ENCODE peak calls at places on chromosomes 7 and 10, in six cellular contexts. One of them, this sample, is unnamed.

GRCh38 chr10:124267231-124267885 is 151.4 kb downstream of the OAT start:
- DNase-seq in testis: no peak
- DNase-seq in lower leg skin: no peak
- DNase-seq in fibroblast of pulmonary artery: peak
- DNase-seq in osteoblast: peak
- DNase-seq in SK-N-SH: peak
- DNase-seq in this sample: no peak

GRCh38 chr10:131041361-131041916 is 270.1 kb downstream of the TCERG1L start:
- DNase-seq in testis: no peak
- DNase-seq in lower leg skin: no peak
- DNase-seq in fibroblast of pulmonary artery: no peak
- DNase-seq in osteoblast: no peak
- DNase-seq in SK-N-SH: no peak
- DNase-seq in this sample: no peak

GRCh38 chr7:88291401-88292173 is 15.1 kb downstream of the STEAP4 start:
- DNase-seq in testis: no peak
- DNase-seq in lower leg skin: no peak
- DNase-seq in fibroblast of pulmonary artery: peak
- DNase-seq in osteoblast: no peak
- DNase-seq in SK-N-SH: no peak
- DNase-seq in this sample: peak

GRCh38 chr10:124917939-124918830 is 23.7 kb upstream of the ZRANB1 start:
- DNase-seq in testis: peak
- DNase-seq in lower leg skin: peak
- DNase-seq in fibroblast of pulmonary artery: peak
- DNase-seq in osteoblast: peak
- DNase-seq in SK-N-SH: no peak
- DNase-seq in this sample: no peak

GRCh38 chr7:99729501-99730261 is 5.3 kb downstream of the CYP3A7 start:
- DNase-seq in testis: no peak
- DNase-seq in lower leg skin: peak
- DNase-seq in fibroblast of pulmonary artery: peak
- DNase-seq in osteoblast: no peak
- DNase-seq in SK-N-SH: no peak
- DNase-seq in this sample: no peak

GRCh38 chr7:41085244-41085643 is 617.6 kb downstream of the INHBA start:
- DNase-seq in testis: no peak
- DNase-seq in lower leg skin: no peak
- DNase-seq in fibroblast of pulmonary artery: peak
- DNase-seq in osteoblast: no peak
- DNase-seq in SK-N-SH: no peak
- DNase-seq in this sample: peak

GRCh38 chr7:27714831-27715444 is 25.0 kb upstream of the TAX1BP1 start:
- DNase-seq in testis: no peak
- DNase-seq in lower leg skin: no peak
- DNase-seq in fibroblast of pulmonary artery: peak
- DNase-seq in osteoblast: peak
- DNase-seq in SK-N-SH: no peak
- DNase-seq in this sample: peak

GRCh38 chr7:100407285-100408180 is 21.0 kb downstream of the ZCWPW1 start:
- DNase-seq in testis: peak
- DNase-seq in lower leg skin: no peak
- DNase-seq in fibroblast of pulmonary artery: peak
- DNase-seq in osteoblast: no peak
- DNase-seq in SK-N-SH: peak
- DNase-seq in this sample: peak

GRCh38 chr7:18241543-18242231 is 214.0 kb upstream of the PRPS1L1 start:
- DNase-seq in testis: no peak
- DNase-seq in lower leg skin: no peak
- DNase-seq in fibroblast of pulmonary artery: no peak
- DNase-seq in osteoblast: no peak
- DNase-seq in SK-N-SH: no peak
- DNase-seq in this sample: no peak

GRCh38 chr10:33326897-33327296 is 7.6 kb downstream of the NRP1 start:
- DNase-seq in testis: no peak
- DNase-seq in lower leg skin: no peak
- DNase-seq in fibroblast of pulmonary artery: no peak
- DNase-seq in osteoblast: no peak
- DNase-seq in SK-N-SH: no peak
- DNase-seq in this sample: no peak

GRCh38 chr7:90952649-90952991 is 311.6 kb upstream of the FZD1 start:
- DNase-seq in testis: no peak
- DNase-seq in lower leg skin: no peak
- DNase-seq in fibroblast of pulmonary artery: no peak
- DNase-seq in osteoblast: no peak
- DNase-seq in SK-N-SH: no peak
- DNase-seq in this sample: no peak

GRCh38 chr10:123573236-123574147 is 92.7 kb upstream of the GPR26 start:
- DNase-seq in testis: peak
- DNase-seq in lower leg skin: peak
- DNase-seq in fibroblast of pulmonary artery: peak
- DNase-seq in osteoblast: no peak
- DNase-seq in SK-N-SH: peak
- DNase-seq in this sample: peak

GRCh38 chr7:118214051-118214832 is 10.3 kb upstream of the ANKRD7 start:
- DNase-seq in testis: peak
- DNase-seq in lower leg skin: peak
- DNase-seq in fibroblast of pulmonary artery: peak
- DNase-seq in osteoblast: peak
- DNase-seq in SK-N-SH: peak
- DNase-seq in this sample: peak

GRCh38 chr10:75410135-75410787 is 8.7 kb upstream of the ZNF503 start:
- DNase-seq in testis: no peak
- DNase-seq in lower leg skin: no peak
- DNase-seq in fibroblast of pulmonary artery: no peak
- DNase-seq in osteoblast: no peak
- DNase-seq in SK-N-SH: no peak
- DNase-seq in this sample: no peak

GRCh38 chr7:112084506-112084905 is 121.7 kb downstream of the DOCK4 start:
- DNase-seq in testis: no peak
- DNase-seq in lower leg skin: no peak
- DNase-seq in fibroblast of pulmonary artery: peak
- DNase-seq in osteoblast: peak
- DNase-seq in SK-N-SH: no peak
- DNase-seq in this sample: peak

GRCh38 chr10:110682348-110682747 is 38.2 kb downstream of the RBM20 start:
- DNase-seq in testis: no peak
- DNase-seq in lower leg skin: no peak
- DNase-seq in fibroblast of pulmonary artery: no peak
- DNase-seq in osteoblast: no peak
- DNase-seq in SK-N-SH: no peak
- DNase-seq in this sample: no peak

GRCh38 chr7:108613147-108613948 is 43.7 kb downstream of the DNAJB9 start:
- DNase-seq in testis: no peak
- DNase-seq in lower leg skin: no peak
- DNase-seq in fibroblast of pulmonary artery: peak
- DNase-seq in osteoblast: no peak
- DNase-seq in SK-N-SH: peak
- DNase-seq in this sample: peak

GRCh38 chr10:76885815-76886214 is 751.8 kb downstream of the KCNMA1 start:
- DNase-seq in testis: no peak
- DNase-seq in lower leg skin: no peak
- DNase-seq in fibroblast of pulmonary artery: no peak
- DNase-seq in osteoblast: no peak
- DNase-seq in SK-N-SH: no peak
- DNase-seq in this sample: no peak

GRCh38 chr7:3588341-3588740 is 287.3 kb downstream of the SDK1 start:
- DNase-seq in testis: no peak
- DNase-seq in lower leg skin: no peak
- DNase-seq in fibroblast of pulmonary artery: no peak
- DNase-seq in osteoblast: no peak
- DNase-seq in SK-N-SH: no peak
- DNase-seq in this sample: no peak

DNA sequence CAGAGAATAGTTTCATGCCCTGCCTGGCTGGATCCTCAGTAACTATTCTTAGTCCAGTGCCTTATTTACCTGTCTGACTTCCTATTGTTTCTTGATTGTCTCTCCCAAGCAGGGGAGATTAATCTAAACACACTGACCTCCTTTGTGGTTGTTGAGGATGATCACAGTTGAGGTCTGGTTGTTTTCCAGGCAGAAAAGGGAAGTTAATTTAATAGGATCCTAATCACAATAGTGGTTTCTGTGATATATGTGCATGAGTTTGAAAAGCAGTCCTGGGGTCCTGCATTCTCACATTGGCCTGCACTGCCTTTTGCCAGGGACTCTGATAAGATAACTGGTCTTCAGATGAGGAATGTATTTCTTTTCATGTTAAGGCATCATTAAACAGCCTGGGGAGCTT is 130.1 kb downstream of the SND1 start:
- DNase-seq in testis: no peak
- DNase-seq in lower leg skin: no peak
- DNase-seq in fibroblast of pulmonary artery: no peak
- DNase-seq in osteoblast: no peak
- DNase-seq in SK-N-SH: peak
- DNase-seq in this sample: no peak
- H3K4me3 ChIP-seq in testis: no peak
- H3K4me3 ChIP-seq in lower leg skin: no peak
- H3K4me3 ChIP-seq in fibroblast of pulmonary artery: no peak
- H3K4me3 ChIP-seq in osteoblast: no peak
- H3K4me3 ChIP-seq in SK-N-SH: no peak
- H3K4me3 ChIP-seq in this sample: no peak

DNA sequence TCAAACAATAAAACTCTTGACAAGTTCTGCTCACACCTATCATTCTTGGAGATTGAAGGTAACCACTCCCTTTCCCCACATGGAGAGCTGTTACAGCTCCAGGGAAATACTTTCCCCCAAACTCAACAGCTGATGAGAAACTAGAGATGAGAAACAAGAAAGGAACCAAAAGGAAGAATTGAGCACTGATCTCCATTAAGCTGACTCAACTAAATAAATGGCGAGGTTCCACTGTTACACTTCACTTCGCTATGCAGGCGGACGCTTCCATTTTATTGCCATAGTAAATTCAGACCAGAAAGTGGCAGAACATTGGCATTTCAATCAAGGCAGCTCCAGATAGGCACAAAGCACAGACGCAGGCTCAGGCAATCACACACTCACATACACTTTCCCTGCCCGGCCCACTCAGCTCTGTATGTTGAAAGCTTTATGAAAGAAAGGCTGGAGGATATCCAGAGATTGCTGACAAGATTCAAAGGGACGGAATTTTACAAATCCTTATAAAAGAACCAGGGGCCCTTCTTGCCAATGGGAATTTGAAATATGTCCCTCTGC is 11.5 kb upstream of the YAE1 start:
- DNase-seq in testis: no peak
- DNase-seq in lower leg skin: no peak
- DNase-seq in fibroblast of pulmonary artery: peak
- DNase-seq in osteoblast: no peak
- DNase-seq in SK-N-SH: no peak
- DNase-seq in this sample: no peak
- H3K4me3 ChIP-seq in testis: no peak
- H3K4me3 ChIP-seq in lower leg skin: no peak
- H3K4me3 ChIP-seq in fibroblast of pulmonary artery: no peak
- H3K4me3 ChIP-seq in osteoblast: no peak
- H3K4me3 ChIP-seq in SK-N-SH: no peak
- H3K4me3 ChIP-seq in this sample: no peak

DNA sequence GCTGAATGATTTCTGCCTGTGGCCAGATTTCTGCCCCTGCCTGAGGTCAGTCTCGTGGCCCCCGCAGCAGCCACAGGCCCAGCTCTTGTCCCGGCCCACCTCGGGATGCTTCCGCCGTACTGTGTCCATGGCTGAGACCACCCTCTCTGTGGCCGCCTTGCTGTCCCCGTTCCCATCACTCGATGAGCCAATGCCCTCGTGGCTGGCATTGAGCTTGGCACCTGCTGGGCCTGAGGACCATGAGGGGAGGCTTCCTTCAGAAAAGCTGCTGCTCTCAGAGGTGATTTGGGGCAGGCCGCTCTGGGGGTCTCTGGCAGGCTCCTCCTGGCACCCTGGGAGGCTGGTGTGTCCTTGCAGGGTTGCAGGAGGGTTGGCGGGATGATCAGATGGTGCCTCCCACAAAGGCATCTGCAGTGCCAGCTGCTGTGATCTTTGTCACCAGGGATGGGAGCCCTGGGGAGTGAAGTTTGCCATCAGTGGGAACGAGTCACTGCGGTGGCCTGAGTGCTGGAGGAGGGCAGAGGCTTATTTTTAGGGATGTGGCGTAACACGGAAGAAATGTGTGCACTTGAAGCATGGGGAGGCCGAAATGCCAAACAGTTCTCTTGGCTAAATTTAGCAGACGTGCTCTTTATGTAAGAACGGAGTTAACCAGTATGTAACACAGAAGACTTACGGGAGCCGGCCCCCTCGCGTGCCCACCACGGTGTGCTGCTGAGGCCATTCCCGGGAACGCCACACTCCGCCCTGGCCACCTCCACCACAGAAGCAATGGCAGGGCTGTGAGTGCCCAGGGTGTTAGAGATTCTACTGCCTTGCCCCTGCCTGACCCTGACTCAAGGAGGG is 47.7 kb downstream of the VIPR2 start:
- DNase-seq in testis: no peak
- DNase-seq in lower leg skin: no peak
- DNase-seq in fibroblast of pulmonary artery: no peak
- DNase-seq in osteoblast: peak
- DNase-seq in SK-N-SH: no peak
- DNase-seq in this sample: no peak
- H3K4me3 ChIP-seq in testis: no peak
- H3K4me3 ChIP-seq in lower leg skin: no peak
- H3K4me3 ChIP-seq in fibroblast of pulmonary artery: no peak
- H3K4me3 ChIP-seq in osteoblast: no peak
- H3K4me3 ChIP-seq in SK-N-SH: no peak
- H3K4me3 ChIP-seq in this sample: no peak

GRCh38 chr10:62653254-62653653 is 151.3 kb upstream of the ADO start:
- DNase-seq in testis: no peak
- DNase-seq in lower leg skin: no peak
- DNase-seq in fibroblast of pulmonary artery: no peak
- DNase-seq in osteoblast: no peak
- DNase-seq in SK-N-SH: no peak
- DNase-seq in this sample: no peak

GRCh38 chr10:62651341-62651740 is 153.2 kb upstream of the ADO start:
- DNase-seq in testis: no peak
- DNase-seq in lower leg skin: no peak
- DNase-seq in fibroblast of pulmonary artery: no peak
- DNase-seq in osteoblast: no peak
- DNase-seq in SK-N-SH: no peak
- DNase-seq in this sample: no peak

GRCh38 chr10:62652564-62652963 is 152.0 kb upstream of the ADO start:
- DNase-seq in testis: no peak
- DNase-seq in lower leg skin: no peak
- DNase-seq in fibroblast of pulmonary artery: no peak
- DNase-seq in osteoblast: no peak
- DNase-seq in SK-N-SH: no peak
- DNase-seq in this sample: no peak

GRCh38 chr10:62650411-62650810 is 154.1 kb upstream of the ADO start:
- DNase-seq in testis: no peak
- DNase-seq in lower leg skin: no peak
- DNase-seq in fibroblast of pulmonary artery: no peak
- DNase-seq in osteoblast: peak
- DNase-seq in SK-N-SH: no peak
- DNase-seq in this sample: no peak

DNA sequence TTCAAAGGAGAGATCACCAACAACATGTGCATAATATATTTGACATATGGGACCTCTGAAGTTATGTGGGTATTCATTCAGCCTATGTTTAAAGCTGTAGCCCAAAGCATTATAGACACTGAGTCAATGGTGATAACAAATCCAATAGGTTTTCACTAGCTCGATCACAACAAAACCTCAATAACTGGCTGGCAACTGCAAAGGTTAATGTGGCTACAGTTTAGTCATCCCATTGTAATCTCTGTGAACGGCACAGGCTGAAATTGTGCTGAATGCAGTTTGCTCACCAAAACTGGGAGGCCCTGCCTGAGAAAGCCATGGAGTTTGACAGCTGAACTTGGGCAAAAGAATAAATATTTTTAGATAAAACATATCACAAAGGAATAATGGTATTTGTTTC is 152.4 kb upstream of the ADO start:
- DNase-seq in testis: no peak
- DNase-seq in lower leg skin: no peak
- DNase-seq in fibroblast of pulmonary artery: no peak
- DNase-seq in osteoblast: peak
- DNase-seq in SK-N-SH: no peak
- DNase-seq in this sample: peak
- H3K4me3 ChIP-seq in testis: no peak
- H3K4me3 ChIP-seq in lower leg skin: no peak
- H3K4me3 ChIP-seq in fibroblast of pulmonary artery: no peak
- H3K4me3 ChIP-seq in osteoblast: no peak
- H3K4me3 ChIP-seq in SK-N-SH: no peak
- H3K4me3 ChIP-seq in this sample: no peak